ENCODE peak calls at places on chromosomes 12 and 14, in eight cellular contexts. P is iPS-NIHi11; Y is choroid plexus epithelial cell; C is B cell; X is glomerular endothelial cell; L is stimulated activated effector memory CD8-positive, alpha-beta T cell treated with anti-CD3 and anti-CD28 coated beads, Interleukin-12 subunit alpha, Interleukin-12 subunit beta, amount 100 ng/mL, for 72 hours; S is upper lobe of right lung; M is retina. K is an unnamed sample.

GRCh38 chr12:114949081-114949480 is 265.1 kb upstream of the TBX3 start:
- DNase-seq in L (no peak), C (no peak), M (no peak), Y (no peak), S (no peak), X (no peak), P (no peak), K (no peak)

GRCh38 chr12:3607821-3608220 is 116.8 kb downstream of the PRMT8 start:
- DNase-seq in L (no peak), X (no peak), M (no peak), C (no peak), P (no peak), Y (no peak), S (peak; percentile 31), K (no peak)

GRCh38 chr12:16016748-16017147 is 105.6 kb downstream of the DERA start:
- DNase-seq in M (no peak), Y (no peak), P (no peak), S (no peak), C (no peak), X (no peak), L (no peak), K (no peak)

GRCh38 chr14:100761481-100761880 is 34.8 kb downstream of the DLK1 start:
- DNase-seq in P (no peak), M (no peak), X (peak; percentile 25), Y (peak; percentile 69), L (no peak), C (no peak), S (no peak), K (peak; percentile 32)

GRCh38 chr12:132665149-132665491 is 22.0 kb downstream of the POLE start:
- DNase-seq in P (no peak), M (no peak), Y (no peak), S (no peak), L (no peak), C (no peak), X (no peak), K (no peak)

GRCh38 chr14:61321385-61322010 is at the start of gene PRKCH:
- DNase-seq in C (peak; percentile 70), P (peak; percentile 83), M (peak; percentile 77), L (peak; percentile 58), S (peak; percentile 94), X (no peak), Y (peak; percentile 47), K (peak; percentile 11)

GRCh38 chr12:6165418-6165817 is 34.8 kb upstream of the CD9 start:
- DNase-seq in P (no peak), X (no peak), Y (peak; percentile 38), L (no peak), C (no peak), S (no peak), M (no peak), K (peak; percentile 59)

GRCh38 chr12:104494137-104494815 is 37.5 kb downstream of the CHST11 start:
- DNase-seq in M (no peak), P (no peak), S (no peak), Y (peak; percentile 67), C (no peak), L (peak; percentile 49), X (no peak), K (peak; percentile 79)

GRCh38 chr12:64968989-64969819 is 144.8 kb downstream of the TBC1D30 start:
- DNase-seq in Y (peak; percentile 77), C (no peak), X (no peak), S (no peak), P (peak; percentile 11), M (no peak), L (no peak), K (peak; percentile 36)

GRCh38 chr12:121499929-121500793 is 80.7 kb downstream of the KDM2B start:
- DNase-seq in S (peak; percentile 89), Y (peak; percentile 76), M (peak; percentile 91), C (peak; percentile 87), X (no peak), L (peak; percentile 70), P (peak; percentile 89), K (peak; percentile 72)

GRCh38 chr14:103427485-103428443 is 42.5 kb downstream of the MARK3 start:
- DNase-seq in X (no peak), M (no peak), C (no peak), L (peak; percentile 22), Y (peak; percentile 95), P (no peak), S (no peak), K (peak; percentile 77)

GRCh38 chr12:58419905-58420304 is 478.5 kb downstream of the ATP23 start:
- DNase-seq in Y (peak; percentile 55), L (no peak), C (no peak), S (no peak), M (no peak), P (no peak), X (no peak), K (peak; percentile 55)

GRCh38 chr14:78107171-78107570 is 63.0 kb upstream of the NRXN3 start:
- DNase-seq in P (no peak), Y (no peak), C (no peak), M (no peak), S (no peak), X (no peak), L (no peak), K (no peak)

GRCh38 chr12:113768850-113769249 is 197.3 kb downstream of the RBM19 start:
- DNase-seq in L (no peak), C (no peak), M (no peak), Y (no peak), P (no peak), S (no peak), X (no peak), K (no peak)

GRCh38 chr14:29895591-29896043 is 32.0 kb downstream of the PRKD1 start:
- DNase-seq in C (no peak), P (no peak), L (no peak), M (no peak), Y (peak; percentile 9), X (no peak), S (peak; percentile 75), K (no peak)

GRCh38 chr14:106586098-106586704 is 1059.8 kb downstream of the TMEM121 start:
- DNase-seq in P (peak; percentile 21), C (peak; percentile 81), Y (no peak), M (no peak), X (no peak), L (peak; percentile 65), S (peak; percentile 69), K (no peak)

GRCh38 chr12:92272301-92272964 is 126.8 kb upstream of the BTG1 start:
- DNase-seq in X (no peak), L (no peak), M (no peak), Y (no peak), S (no peak), C (no peak), P (peak; percentile 27), K (no peak)

GRCh38 chr12:47722926-47723631 is 2.2 kb downstream of the ENDOU start:
- DNase-seq in P (no peak), X (no peak), C (no peak), Y (no peak), L (no peak), S (no peak), M (no peak), K (no peak)

GRCh38 chr12:47905313-47905730 is 528 bp upstream of the VDR start:
- DNase-seq in S (peak; percentile 89), M (peak; percentile 71), P (peak; percentile 97), L (no peak), C (no peak), Y (no peak), X (no peak), K (no peak)

GRCh38 chr12:42360747-42361403 is 34.9 kb downstream of the PPHLN1 start:
- DNase-seq in P (no peak), L (no peak), S (no peak), C (no peak), X (no peak), M (no peak), Y (peak; percentile 34), K (no peak)

GRCh38 chr12:78494911-78495310 is 369.7 kb upstream of the SYT1 start:
- DNase-seq in M (no peak), P (no peak), S (no peak), X (no peak), C (no peak), L (no peak), Y (peak; percentile 80), K (peak; percentile 5)

GRCh38 chr12:120832712-120833111 is 71.4 kb downstream of the SPPL3 start:
- DNase-seq in X (no peak), C (no peak), M (no peak), L (no peak), Y (no peak), S (no peak), P (no peak), K (no peak)

GRCh38 chr14:71143391-71144290 is 236.4 kb downstream of the PCNX1 start:
- DNase-seq in Y (peak; percentile 68), C (no peak), L (peak; percentile 15), P (no peak), M (no peak), S (no peak), X (peak; percentile 44), K (peak; percentile 72)

GRCh38 chr12:115840159-115840558 is 437.3 kb downstream of the MED13L start:
- DNase-seq in Y (no peak), L (no peak), S (no peak), X (no peak), C (no peak), M (no peak), P (no peak), K (no peak)

GRCh38 chr12:92396647-92397258 is 251.1 kb upstream of the BTG1 start:
- DNase-seq in Y (peak; percentile 65), S (no peak), C (no peak), X (no peak), P (no peak), L (no peak), M (no peak), K (peak; percentile 57)

GRCh38 chr14:52801014-52801708 is 9.8 kb upstream of the GNPNAT1 start:
- DNase-seq in C (peak; percentile 35), Y (peak; percentile 72), P (no peak), X (peak; percentile 34), M (no peak), S (no peak), L (no peak), K (peak; percentile 81)

GRCh38 chr12:105978276-105978675 is 160.5 kb downstream of the NUAK1 start:
- DNase-seq in S (no peak), C (no peak), Y (no peak), M (no peak), L (no peak), P (no peak), X (no peak), K (no peak)

GRCh38 chr12:100229876-100230275 is 29.3 kb downstream of the ACTR6 start:
- DNase-seq in X (no peak), S (no peak), Y (no peak), L (no peak), M (no peak), C (no peak), P (no peak), K (no peak)

K was measured in fibroblast of the aortic adventitia.